ENCODE peak calls at places on chromosomes 16 and 17, in six cellular contexts. K is GM23248; N is kidney tubule cell; O is caudate nucleus; T is epithelial cell of esophagus; L is activated naive CD4-positive, alpha-beta T cell treated with anti-CD3 and anti-CD28 coated beads for 36 hours. U is an unnamed sample.

GRCh38 chr17:82374626-82375331 is 3.2 kb downstream of the UTS2R start:
- DNase-seq in L (no peak), O (no peak), K (no peak), T (no peak), N (no peak), U (no peak)

GRCh38 chr16:11050954-11051353 is 106.6 kb downstream of the CLEC16A start:
- DNase-seq in L (no peak), O (no peak), N (no peak), K (no peak), T (no peak), U (no peak)

GRCh38 chr17:39402890-39403605 is 1.6 kb upstream of the FBXL20 start:
- DNase-seq in N (no peak), L (no peak), T (no peak), K (no peak), O (no peak), U (no peak)

GRCh38 chr16:75305364-75306101 is 54.1 kb upstream of the BCAR1 start:
- DNase-seq in O (no peak), T (peak), L (peak), K (peak), N (peak), U (peak)

GRCh38 chr17:39404542-39405378 is 3.3 kb upstream of the FBXL20 start:
- DNase-seq in T (peak), N (peak), O (no peak), K (peak), L (peak), U (no peak)

GRCh38 chr16:53043462-53043861 is 9.2 kb downstream of the CHD9NB start:
- DNase-seq in T (no peak), O (no peak), K (peak), L (no peak), N (no peak), U (no peak)

GRCh38 chr17:20968913-20969616 is 73.7 kb downstream of the USP22 start:
- DNase-seq in T (no peak), O (no peak), K (no peak), L (no peak), N (no peak), U (no peak)

GRCh38 chr17:8857919-8858318 is 9.6 kb downstream of the PIK3R6 start:
- DNase-seq in N (peak), L (peak), O (no peak), K (peak), T (peak), U (no peak)

GRCh38 chr16:15518412-15519351 is 84.3 kb downstream of the BMERB1 start:
- DNase-seq in L (no peak), T (no peak), K (peak), O (no peak), N (peak), U (no peak)

GRCh38 chr16:73298562-73298961 is 250.6 kb upstream of the ZFHX3 start:
- DNase-seq in K (peak), O (no peak), N (peak), L (no peak), T (no peak), U (no peak)

GRCh38 chr16:54936979-54937672 is 6.5 kb downstream of the IRX5 start:
- DNase-seq in O (no peak), L (peak), K (peak), N (peak), T (peak), U (peak)

GRCh38 chr16:12132290-12132689 is 155.8 kb downstream of the SNX29 start:
- DNase-seq in O (no peak), L (no peak), N (no peak), K (peak), T (peak), U (no peak)

GRCh38 chr16:79723583-79724168 is 123.1 kb upstream of the MAF start:
- DNase-seq in T (no peak), O (no peak), N (no peak), K (no peak), L (no peak), U (no peak)

GRCh38 chr17:31674305-31674704 is 184.7 kb downstream of the COPRS start:
- DNase-seq in L (no peak), O (no peak), T (peak), K (peak), N (peak), U (no peak)

GRCh38 chr17:74177018-74177450 is 26.4 kb upstream of the RPL38 start:
- DNase-seq in O (no peak), K (peak), T (peak), L (no peak), N (peak), U (no peak)

GRCh38 chr16:637081-638018 is 1.2 kb upstream of the METTL26 start:
- DNase-seq in L (peak), N (peak), K (peak), O (peak), T (peak), U (no peak)

GRCh38 chr16:88439706-88440105 is 13.4 kb upstream of the ZFPM1 start:
- DNase-seq in T (no peak), L (no peak), O (no peak), K (no peak), N (no peak), U (no peak)

GRCh38 chr17:42342242-42343008 is 45.8 kb downstream of the STAT3 start:
- DNase-seq in N (no peak), L (peak), T (no peak), K (peak), O (no peak), U (no peak)

GRCh38 chr16:20242568-20243240 is 84.6 kb downstream of the GP2 start:
- DNase-seq in N (no peak), K (no peak), T (no peak), L (no peak), O (no peak), U (no peak)

GRCh38 chr17:9116311-9116820 is 95.1 kb downstream of the NTN1 start:
- DNase-seq in T (no peak), O (no peak), N (no peak), L (no peak), K (no peak), U (no peak)

GRCh38 chr16:84630009-84630408 is 12.1 kb upstream of the COTL1 start:
- DNase-seq in T (no peak), K (no peak), N (no peak), O (no peak), L (no peak), U (no peak)

GRCh38 chr17:37168731-37169353 is 206.9 kb upstream of the C17orf78 start:
- DNase-seq in T (no peak), N (no peak), L (no peak), O (no peak), K (no peak), U (no peak)

GRCh38 chr16:50068550-50068949 is 2.8 kb downstream of the HEATR3 start:
- DNase-seq in O (no peak), N (no peak), T (no peak), L (no peak), K (peak), U (no peak)

GRCh38 chr17:77449908-77450741 is 309.4 kb downstream of the SEC14L1 start:
- DNase-seq in T (peak), N (peak), L (peak), O (peak), K (peak), U (no peak)

GRCh38 chr16:69741519-69741918 is 13.2 kb downstream of the NOB1 start:
- DNase-seq in L (no peak), O (peak), K (no peak), N (peak), T (peak), U (no peak)

GRCh38 chr17:56909742-56910508 is 3.9 kb downstream of the TRIM25 start:
- DNase-seq in O (no peak), T (no peak), N (no peak), L (no peak), K (peak), U (no peak)

GRCh38 chr17:69404398-69404797 is 10.1 kb upstream of the MAP2K6 start:
- DNase-seq in L (no peak), N (no peak), O (no peak), K (peak), T (peak), U (no peak)

GRCh38 chr17:82698974-82699442 is 510 bp upstream of the RAB40B start:
- DNase-seq in N (no peak), K (peak), L (no peak), T (peak), O (no peak), U (no peak)

GRCh38 chr17:35612924-35613521 is 25.9 kb downstream of the AP2B1 start:
- DNase-seq in N (peak), L (peak), K (peak), O (peak), T (peak), U (no peak)

GRCh38 chr17:73390851-73391250 is 79.0 kb upstream of the CDC42EP4 start:
- DNase-seq in N (no peak), L (no peak), K (no peak), T (no peak), O (no peak), U (no peak)

GRCh38 chr16:24504467-24505345 is 34.7 kb upstream of the RBBP6 start:
- DNase-seq in O (peak), N (peak), T (peak), K (peak), L (peak), U (no peak)

GRCh38 chr17:80827646-80828643 is 163.7 kb upstream of the CHMP6 start:
- DNase-seq in O (no peak), K (no peak), L (no peak), N (no peak), T (peak), U (no peak)

GRCh38 chr17:50423553-50424159 is 2.4 kb upstream of the ACSF2 start:
- DNase-seq in L (no peak), N (peak), T (peak), O (no peak), K (peak), U (no peak)

GRCh38 chr16:88810166-88810867 is 1.4 kb downstream of the APRT start:
- DNase-seq in K (peak), L (peak), T (peak), N (peak), O (no peak), U (no peak)